ENCODE peak calls at places on chromosomes 1 and 21, in ten cellular contexts. F, C, L, S, R, K, Z, M, O and D are unnamed samples.

GRCh38 chr1:210025870-210026269 is 87.9 kb downstream of the SYT14 start:
- DNase-seq in F (no peak), C (no peak), L (no peak), S (no peak), R (no peak), K (no peak), Z (no peak), M (no peak), O (no peak), D (no peak)

GRCh38 chr21:42939581-42940413 is 14.4 kb upstream of the ERVH48-1 start:
- DNase-seq in F (peak; percentile 70), C (no peak), L (no peak), S (no peak), R (no peak), K (no peak), Z (peak; percentile 86), M (peak; percentile 92), O (no peak), D (peak; percentile 94)

GRCh38 chr1:65949230-65949626 is 156.5 kb downstream of the PDE4B start:
- DNase-seq in F (no peak), C (no peak), L (no peak), S (no peak), R (no peak), K (no peak), Z (peak; percentile 21), M (no peak), O (no peak), D (no peak)

GRCh38 chr1:218459878-218460277 is 114.7 kb downstream of the TGFB2 start:
- DNase-seq in F (no peak), C (no peak), L (no peak), S (no peak), R (no peak), K (no peak), Z (no peak), M (peak; percentile 46), O (peak; percentile 9), D (peak; percentile 97)

GRCh38 chr1:6756455-6756854 is 28.8 kb upstream of the CAMTA1 start:
- DNase-seq in F (no peak), C (no peak), L (no peak), S (no peak), R (no peak), K (no peak), Z (no peak), M (no peak), O (no peak), D (no peak)

GRCh38 chr1:212147581-212148033 is 112.1 kb downstream of the DTL start:
- DNase-seq in F (no peak), C (no peak), L (no peak), S (no peak), R (no peak), K (no peak), Z (no peak), M (no peak), O (no peak), D (no peak)

GRCh38 chr1:163372576-163372975 is 50.8 kb downstream of the NUF2 start:
- DNase-seq in F (no peak), C (no peak), L (no peak), S (no peak), R (no peak), K (no peak), Z (no peak), M (no peak), O (no peak), D (no peak)

GRCh38 chr1:66564250-66564649 is 30.3 kb downstream of the SGIP1 start:
- DNase-seq in F (no peak), C (no peak), L (no peak), S (no peak), R (no peak), K (no peak), Z (no peak), M (peak; percentile 93), O (no peak), D (peak; percentile 99)

GRCh38 chr1:192810253-192810880 is 1.5 kb downstream of the RGS2 start:
- DNase-seq in F (no peak), C (no peak), L (peak; percentile 10), S (no peak), R (no peak), K (no peak), Z (no peak), M (no peak), O (peak; percentile 37), D (no peak)

GRCh38 chr21:18529253-18529652 is 125.7 kb upstream of the TMPRSS15 start:
- DNase-seq in F (no peak), C (no peak), L (no peak), S (no peak), R (no peak), K (no peak), Z (no peak), M (no peak), O (no peak), D (no peak)

GRCh38 chr1:116330846-116331245 is 42.2 kb upstream of the ATP1A1 start:
- DNase-seq in F (no peak), C (no peak), L (no peak), S (no peak), R (no peak), K (no peak), Z (no peak), M (no peak), O (no peak), D (no peak)

GRCh38 chr1:11293856-11294255 is 20.9 kb downstream of the UBIAD1 start:
- DNase-seq in F (no peak), C (no peak), L (no peak), S (no peak), R (no peak), K (no peak), Z (no peak), M (no peak), O (no peak), D (no peak)

GRCh38 chr21:34545079-34545884 is 33.3 kb upstream of the KCNE1 start:
- DNase-seq in F (no peak), C (no peak), L (peak; percentile 57), S (no peak), R (no peak), K (no peak), Z (peak; percentile 27), M (no peak), O (peak; percentile 86), D (no peak)

GRCh38 chr21:42640486-42640885 is 12.9 kb upstream of the PDE9A start:
- DNase-seq in F (no peak), C (no peak), L (no peak), S (no peak), R (no peak), K (no peak), Z (no peak), M (no peak), O (no peak), D (no peak)

GRCh38 chr1:115677172-115677542 is 35.4 kb downstream of the VANGL1 start:
- DNase-seq in F (no peak), C (no peak), L (no peak), S (no peak), R (no peak), K (no peak), Z (no peak), M (no peak), O (peak; percentile 55), D (no peak)

GRCh38 chr21:42387843-42388242 is 8.0 kb downstream of the TMPRSS3 start:
- DNase-seq in F (no peak), C (no peak), L (no peak), S (no peak), R (no peak), K (no peak), Z (no peak), M (no peak), O (no peak), D (no peak)

GRCh38 chr1:90706437-90707362 is 10.4 kb downstream of the BARHL2 start:
- DNase-seq in F (no peak), C (no peak), L (peak; percentile 30), S (no peak), R (no peak), K (no peak), Z (no peak), M (no peak), O (no peak), D (no peak)

GRCh38 chr1:15736666-15737229 is 690 bp downstream of the SLC25A34 start:
- DNase-seq in F (no peak), C (no peak), L (no peak), S (no peak), R (no peak), K (no peak), Z (no peak), M (no peak), O (no peak), D (no peak)

GRCh38 chr1:201376464-201377374 is 761 bp downstream of the TNNT2 start:
- DNase-seq in F (no peak), C (no peak), L (peak; percentile 67), S (no peak), R (no peak), K (no peak), Z (no peak), M (peak; percentile 4), O (peak; percentile 16), D (peak; percentile 30)

GRCh38 chr21:31354604-31355443 is 10.8 kb upstream of the TIAM1 start:
- DNase-seq in F (peak; percentile 17), C (peak; percentile 64), L (no peak), S (peak; percentile 34), R (peak; percentile 50), K (peak; percentile 68), Z (no peak), M (no peak), O (peak; percentile 34), D (peak; percentile 29)

GRCh38 chr1:52365091-52365745 is 787 bp downstream of the CC2D1B start:
- DNase-seq in F (peak; percentile 67), C (no peak), L (no peak), S (no peak), R (no peak), K (no peak), Z (peak; percentile 44), M (peak; percentile 43), O (no peak), D (no peak)

GRCh38 chr21:35048706-35049617 is at the start of gene RUNX1:
- DNase-seq in F (peak; percentile 32), C (peak; percentile 61), L (peak; percentile 83), S (peak; percentile 55), R (no peak), K (peak; percentile 63), Z (peak; percentile 37), M (no peak), O (peak; percentile 95), D (peak; percentile 17)

GRCh38 chr21:41418956-41419680 is 6.9 kb upstream of the MX1 start:
- DNase-seq in F (no peak), C (no peak), L (no peak), S (no peak), R (no peak), K (no peak), Z (no peak), M (no peak), O (no peak), D (no peak)

GRCh38 chr1:209370616-209371015 is 212.9 kb upstream of the CAMK1G start:
- DNase-seq in F (no peak), C (no peak), L (no peak), S (no peak), R (no peak), K (no peak), Z (no peak), M (no peak), O (no peak), D (no peak)

GRCh38 chr1:52877554-52877953 is 35.0 kb downstream of the ZYG11A start:
- DNase-seq in F (no peak), C (no peak), L (no peak), S (no peak), R (no peak), K (no peak), Z (no peak), M (no peak), O (no peak), D (no peak)

GRCh38 chr1:40607921-40608320 is 57.6 kb downstream of the RIMS3 start:
- DNase-seq in F (no peak), C (no peak), L (no peak), S (no peak), R (no peak), K (no peak), Z (no peak), M (no peak), O (no peak), D (no peak)

GRCh38 chr1:902802-903201 is 20.9 kb upstream of the SAMD11 start:
- DNase-seq in F (peak; percentile 10), C (no peak), L (no peak), S (no peak), R (no peak), K (no peak), Z (no peak), M (no peak), O (peak; percentile 0), D (no peak)

GRCh38 chr1:31154000-31154631 is 85.6 kb downstream of the NKAIN1 start:
- DNase-seq in F (no peak), C (no peak), L (no peak), S (no peak), R (no peak), K (no peak), Z (no peak), M (no peak), O (no peak), D (no peak)